ENCODE peak calls at places on chromosome 22, in seven cellular contexts. One of them, this sample, is unnamed.

GRCh38 chr22:23563111-23563510 is 17.0 kb downstream of the IGLL1 start:
- DNase-seq in naive B cell: no peak
- DNase-seq in NCI-H460: no peak
- DNase-seq in AG08395: no peak
- DNase-seq in stimulated activated naive CD8-positive, alpha-beta T cell treated with anti-CD3 and anti-CD28 coated beads, Interleukin-15, Interleukin-2, amounts not matched to agents 100 U/mL and 50 U/mL, for 24 hours: no peak
- DNase-seq in dermis blood vessel endothelial cell: no peak
- DNase-seq in effector CD4-positive, alpha-beta T cell: no peak
- DNase-seq in this sample: no peak

GRCh38 chr22:45905924-45906865 is 70.8 kb downstream of the WNT7B start:
- DNase-seq in effector CD4-positive, alpha-beta T cell: no peak
- DNase-seq in stimulated activated naive CD8-positive, alpha-beta T cell treated with anti-CD3 and anti-CD28 coated beads, Interleukin-15, Interleukin-2, amounts not matched to agents 100 U/mL and 50 U/mL, for 24 hours: no peak
- DNase-seq in AG08395: peak; percentile 80
- DNase-seq in naive B cell: no peak
- DNase-seq in dermis blood vessel endothelial cell: no peak
- DNase-seq in NCI-H460: no peak
- DNase-seq in this sample: no peak

GRCh38 chr22:27157090-27157489 is 499.7 kb downstream of the MIAT start:
- DNase-seq in effector CD4-positive, alpha-beta T cell: no peak
- DNase-seq in NCI-H460: no peak
- DNase-seq in dermis blood vessel endothelial cell: no peak
- DNase-seq in naive B cell: no peak
- DNase-seq in stimulated activated naive CD8-positive, alpha-beta T cell treated with anti-CD3 and anti-CD28 coated beads, Interleukin-15, Interleukin-2, amounts not matched to agents 100 U/mL and 50 U/mL, for 24 hours: no peak
- DNase-seq in AG08395: no peak
- DNase-seq in this sample: no peak

GRCh38 chr22:22865311-22866072 is 22.1 kb upstream of the IGLL5 start:
- DNase-seq in AG08395: no peak
- DNase-seq in naive B cell: peak; percentile 78
- DNase-seq in NCI-H460: no peak
- DNase-seq in effector CD4-positive, alpha-beta T cell: no peak
- DNase-seq in dermis blood vessel endothelial cell: no peak
- DNase-seq in stimulated activated naive CD8-positive, alpha-beta T cell treated with anti-CD3 and anti-CD28 coated beads, Interleukin-15, Interleukin-2, amounts not matched to agents 100 U/mL and 50 U/mL, for 24 hours: peak; percentile 54
- DNase-seq in this sample: peak; percentile 99

GRCh38 chr22:33105501-33105911 is 47.3 kb upstream of the SYN3 start:
- DNase-seq in dermis blood vessel endothelial cell: no peak
- DNase-seq in naive B cell: no peak
- DNase-seq in AG08395: peak; percentile 71
- DNase-seq in stimulated activated naive CD8-positive, alpha-beta T cell treated with anti-CD3 and anti-CD28 coated beads, Interleukin-15, Interleukin-2, amounts not matched to agents 100 U/mL and 50 U/mL, for 24 hours: no peak
- DNase-seq in NCI-H460: no peak
- DNase-seq in effector CD4-positive, alpha-beta T cell: no peak
- DNase-seq in this sample: no peak

GRCh38 chr22:37843746-37844089 is 416 bp downstream of the ANKRD54 start:
- DNase-seq in dermis blood vessel endothelial cell: no peak
- DNase-seq in AG08395: peak; percentile 40
- DNase-seq in effector CD4-positive, alpha-beta T cell: peak; percentile 37
- DNase-seq in NCI-H460: no peak
- DNase-seq in naive B cell: no peak
- DNase-seq in stimulated activated naive CD8-positive, alpha-beta T cell treated with anti-CD3 and anti-CD28 coated beads, Interleukin-15, Interleukin-2, amounts not matched to agents 100 U/mL and 50 U/mL, for 24 hours: peak; percentile 67
- DNase-seq in this sample: peak; percentile 69

GRCh38 chr22:43789452-43789851 is 22.7 kb downstream of the EFCAB6 start:
- DNase-seq in stimulated activated naive CD8-positive, alpha-beta T cell treated with anti-CD3 and anti-CD28 coated beads, Interleukin-15, Interleukin-2, amounts not matched to agents 100 U/mL and 50 U/mL, for 24 hours: no peak
- DNase-seq in AG08395: peak; percentile 96
- DNase-seq in NCI-H460: no peak
- DNase-seq in dermis blood vessel endothelial cell: no peak
- DNase-seq in effector CD4-positive, alpha-beta T cell: no peak
- DNase-seq in naive B cell: no peak
- DNase-seq in this sample: no peak

GRCh38 chr22:38820021-38820420 is 23.8 kb downstream of the NPTXR start:
- DNase-seq in effector CD4-positive, alpha-beta T cell: no peak
- DNase-seq in stimulated activated naive CD8-positive, alpha-beta T cell treated with anti-CD3 and anti-CD28 coated beads, Interleukin-15, Interleukin-2, amounts not matched to agents 100 U/mL and 50 U/mL, for 24 hours: no peak
- DNase-seq in NCI-H460: no peak
- DNase-seq in dermis blood vessel endothelial cell: no peak
- DNase-seq in AG08395: no peak
- DNase-seq in naive B cell: no peak
- DNase-seq in this sample: no peak

GRCh38 chr22:36756746-36757607 is 18.9 kb downstream of the IFT27 start:
- DNase-seq in AG08395: no peak
- DNase-seq in naive B cell: no peak
- DNase-seq in NCI-H460: no peak
- DNase-seq in stimulated activated naive CD8-positive, alpha-beta T cell treated with anti-CD3 and anti-CD28 coated beads, Interleukin-15, Interleukin-2, amounts not matched to agents 100 U/mL and 50 U/mL, for 24 hours: no peak
- DNase-seq in effector CD4-positive, alpha-beta T cell: no peak
- DNase-seq in dermis blood vessel endothelial cell: no peak
- DNase-seq in this sample: no peak

This sample was measured in OCI-LY7.